ENCODE peak calls at places on chromosome 11, in nine cellular contexts. One of them, this sample, is unnamed.

GRCh38 chr11:129451524-129451923 is 75.9 kb downstream of the BARX2 start:
- DNase-seq in cardiac fibroblast: no peak
- DNase-seq in OCI-LY7: no peak
- DNase-seq in epithelial cell of esophagus: peak
- DNase-seq in gastrocnemius medialis: no peak
- DNase-seq in CD8-positive, alpha-beta memory T cell: no peak
- DNase-seq in heart right ventricle: no peak
- DNase-seq in suprapubic skin: no peak
- DNase-seq in aorta: no peak
- DNase-seq in this sample: no peak

GRCh38 chr11:22177186-22177585 is 15.7 kb upstream of the ANO5 start:
- DNase-seq in gastrocnemius medialis: no peak
- DNase-seq in cardiac fibroblast: no peak
- DNase-seq in CD8-positive, alpha-beta memory T cell: no peak
- DNase-seq in aorta: no peak
- DNase-seq in heart right ventricle: no peak
- DNase-seq in epithelial cell of esophagus: no peak
- DNase-seq in suprapubic skin: no peak
- DNase-seq in OCI-LY7: no peak
- DNase-seq in this sample: no peak

GRCh38 chr11:98183034-98183433 is 837.7 kb upstream of the CNTN5 start:
- DNase-seq in aorta: no peak
- DNase-seq in epithelial cell of esophagus: no peak
- DNase-seq in suprapubic skin: no peak
- DNase-seq in OCI-LY7: no peak
- DNase-seq in heart right ventricle: no peak
- DNase-seq in CD8-positive, alpha-beta memory T cell: no peak
- DNase-seq in cardiac fibroblast: no peak
- DNase-seq in gastrocnemius medialis: no peak
- DNase-seq in this sample: no peak

GRCh38 chr11:128953151-128953550 is 10.5 kb upstream of the TP53AIP1 start:
- DNase-seq in gastrocnemius medialis: no peak
- DNase-seq in aorta: no peak
- DNase-seq in suprapubic skin: no peak
- DNase-seq in cardiac fibroblast: no peak
- DNase-seq in OCI-LY7: no peak
- DNase-seq in heart right ventricle: no peak
- DNase-seq in epithelial cell of esophagus: no peak
- DNase-seq in CD8-positive, alpha-beta memory T cell: no peak
- DNase-seq in this sample: no peak

GRCh38 chr11:12818333-12819015 is 144.3 kb downstream of the TEAD1 start:
- DNase-seq in epithelial cell of esophagus: peak
- DNase-seq in cardiac fibroblast: peak
- DNase-seq in suprapubic skin: no peak
- DNase-seq in aorta: no peak
- DNase-seq in gastrocnemius medialis: no peak
- DNase-seq in heart right ventricle: peak
- DNase-seq in CD8-positive, alpha-beta memory T cell: no peak
- DNase-seq in OCI-LY7: no peak
- DNase-seq in this sample: no peak

GRCh38 chr11:61635304-61635703 is 44.9 kb upstream of the DAGLA start:
- DNase-seq in cardiac fibroblast: no peak
- DNase-seq in CD8-positive, alpha-beta memory T cell: no peak
- DNase-seq in heart right ventricle: no peak
- DNase-seq in OCI-LY7: no peak
- DNase-seq in gastrocnemius medialis: no peak
- DNase-seq in epithelial cell of esophagus: no peak
- DNase-seq in suprapubic skin: no peak
- DNase-seq in aorta: no peak
- DNase-seq in this sample: no peak

GRCh38 chr11:60303661-60304060 is 23.2 kb downstream of the MS4A4A start:
- DNase-seq in epithelial cell of esophagus: no peak
- DNase-seq in heart right ventricle: no peak
- DNase-seq in CD8-positive, alpha-beta memory T cell: no peak
- DNase-seq in aorta: no peak
- DNase-seq in OCI-LY7: no peak
- DNase-seq in cardiac fibroblast: no peak
- DNase-seq in gastrocnemius medialis: no peak
- DNase-seq in suprapubic skin: no peak
- DNase-seq in this sample: no peak

GRCh38 chr11:111532365-111532709 is 8.2 kb upstream of the LAYN start:
- DNase-seq in gastrocnemius medialis: no peak
- DNase-seq in CD8-positive, alpha-beta memory T cell: no peak
- DNase-seq in heart right ventricle: no peak
- DNase-seq in aorta: no peak
- DNase-seq in epithelial cell of esophagus: peak
- DNase-seq in suprapubic skin: no peak
- DNase-seq in OCI-LY7: no peak
- DNase-seq in cardiac fibroblast: no peak
- DNase-seq in this sample: no peak

GRCh38 chr11:12542186-12542935 is 131.9 kb upstream of the TEAD1 start:
- DNase-seq in epithelial cell of esophagus: peak
- DNase-seq in gastrocnemius medialis: no peak
- DNase-seq in OCI-LY7: no peak
- DNase-seq in cardiac fibroblast: no peak
- DNase-seq in CD8-positive, alpha-beta memory T cell: no peak
- DNase-seq in heart right ventricle: no peak
- DNase-seq in suprapubic skin: no peak
- DNase-seq in aorta: no peak
- DNase-seq in this sample: no peak

GRCh38 chr11:110200241-110200640 is 96.2 kb downstream of the RDX start:
- DNase-seq in gastrocnemius medialis: no peak
- DNase-seq in CD8-positive, alpha-beta memory T cell: no peak
- DNase-seq in epithelial cell of esophagus: peak
- DNase-seq in heart right ventricle: no peak
- DNase-seq in cardiac fibroblast: peak
- DNase-seq in suprapubic skin: no peak
- DNase-seq in aorta: no peak
- DNase-seq in OCI-LY7: no peak
- DNase-seq in this sample: no peak

GRCh38 chr11:114762437-114762836 is 84.1 kb downstream of the NXPE2 start:
- DNase-seq in OCI-LY7: peak
- DNase-seq in gastrocnemius medialis: peak
- DNase-seq in heart right ventricle: peak
- DNase-seq in CD8-positive, alpha-beta memory T cell: no peak
- DNase-seq in cardiac fibroblast: peak
- DNase-seq in epithelial cell of esophagus: peak
- DNase-seq in suprapubic skin: no peak
- DNase-seq in aorta: peak
- DNase-seq in this sample: peak

GRCh38 chr11:40403321-40403720 is 1056.1 kb downstream of the LRRC4C start:
- DNase-seq in aorta: no peak
- DNase-seq in epithelial cell of esophagus: peak
- DNase-seq in heart right ventricle: no peak
- DNase-seq in suprapubic skin: no peak
- DNase-seq in gastrocnemius medialis: no peak
- DNase-seq in cardiac fibroblast: no peak
- DNase-seq in CD8-positive, alpha-beta memory T cell: no peak
- DNase-seq in OCI-LY7: no peak
- DNase-seq in this sample: no peak

GRCh38 chr11:19907008-19907579 is 194.5 kb downstream of the NAV2 start:
- DNase-seq in suprapubic skin: no peak
- DNase-seq in heart right ventricle: no peak
- DNase-seq in aorta: no peak
- DNase-seq in CD8-positive, alpha-beta memory T cell: no peak
- DNase-seq in gastrocnemius medialis: no peak
- DNase-seq in OCI-LY7: no peak
- DNase-seq in cardiac fibroblast: no peak
- DNase-seq in epithelial cell of esophagus: no peak
- DNase-seq in this sample: no peak

GRCh38 chr11:88414981-88415391 is 77.5 kb upstream of the CTSC start:
- DNase-seq in suprapubic skin: no peak
- DNase-seq in aorta: no peak
- DNase-seq in OCI-LY7: no peak
- DNase-seq in epithelial cell of esophagus: peak
- DNase-seq in heart right ventricle: no peak
- DNase-seq in cardiac fibroblast: peak
- DNase-seq in CD8-positive, alpha-beta memory T cell: no peak
- DNase-seq in gastrocnemius medialis: no peak
- DNase-seq in this sample: no peak

GRCh38 chr11:8206251-8207079 is 37.6 kb upstream of the RIC3 start:
- DNase-seq in heart right ventricle: peak
- DNase-seq in OCI-LY7: no peak
- DNase-seq in CD8-positive, alpha-beta memory T cell: no peak
- DNase-seq in suprapubic skin: no peak
- DNase-seq in cardiac fibroblast: no peak
- DNase-seq in epithelial cell of esophagus: no peak
- DNase-seq in gastrocnemius medialis: no peak
- DNase-seq in aorta: no peak
- DNase-seq in this sample: no peak

GRCh38 chr11:120123946-120124345 is 14.0 kb downstream of the TRIM29 start:
- DNase-seq in heart right ventricle: no peak
- DNase-seq in OCI-LY7: no peak
- DNase-seq in aorta: no peak
- DNase-seq in cardiac fibroblast: no peak
- DNase-seq in suprapubic skin: peak
- DNase-seq in gastrocnemius medialis: no peak
- DNase-seq in epithelial cell of esophagus: peak
- DNase-seq in CD8-positive, alpha-beta memory T cell: no peak
- DNase-seq in this sample: no peak

GRCh38 chr11:61509058-61510029 is 795 bp downstream of the LRRC10B start:
- DNase-seq in cardiac fibroblast: peak
- DNase-seq in OCI-LY7: no peak
- DNase-seq in CD8-positive, alpha-beta memory T cell: no peak
- DNase-seq in epithelial cell of esophagus: peak
- DNase-seq in gastrocnemius medialis: peak
- DNase-seq in aorta: peak
- DNase-seq in heart right ventricle: peak
- DNase-seq in suprapubic skin: no peak
- DNase-seq in this sample: no peak

GRCh38 chr11:58285483-58286040 is 17.5 kb upstream of the OR10W1 start:
- DNase-seq in suprapubic skin: peak
- DNase-seq in cardiac fibroblast: no peak
- DNase-seq in epithelial cell of esophagus: no peak
- DNase-seq in gastrocnemius medialis: no peak
- DNase-seq in OCI-LY7: peak
- DNase-seq in aorta: no peak
- DNase-seq in CD8-positive, alpha-beta memory T cell: no peak
- DNase-seq in heart right ventricle: no peak
- DNase-seq in this sample: no peak

GRCh38 chr11:64060263-64060860 is 24.6 kb downstream of the FLRT1 start:
- DNase-seq in CD8-positive, alpha-beta memory T cell: no peak
- DNase-seq in gastrocnemius medialis: no peak
- DNase-seq in OCI-LY7: no peak
- DNase-seq in suprapubic skin: no peak
- DNase-seq in epithelial cell of esophagus: no peak
- DNase-seq in cardiac fibroblast: no peak
- DNase-seq in heart right ventricle: no peak
- DNase-seq in aorta: no peak
- DNase-seq in this sample: no peak
- H3K4me3 ChIP-seq in CD8-positive, alpha-beta memory T cell: peak
- H3K4me3 ChIP-seq in gastrocnemius medialis: no peak
- H3K4me3 ChIP-seq in OCI-LY7: peak
- H3K4me3 ChIP-seq in suprapubic skin: peak
- H3K4me3 ChIP-seq in epithelial cell of esophagus: no peak
- H3K4me3 ChIP-seq in cardiac fibroblast: peak
- H3K4me3 ChIP-seq in heart right ventricle: peak
- H3K4me3 ChIP-seq in aorta: no peak
- H3K4me3 ChIP-seq in this sample: peak

DNA sequence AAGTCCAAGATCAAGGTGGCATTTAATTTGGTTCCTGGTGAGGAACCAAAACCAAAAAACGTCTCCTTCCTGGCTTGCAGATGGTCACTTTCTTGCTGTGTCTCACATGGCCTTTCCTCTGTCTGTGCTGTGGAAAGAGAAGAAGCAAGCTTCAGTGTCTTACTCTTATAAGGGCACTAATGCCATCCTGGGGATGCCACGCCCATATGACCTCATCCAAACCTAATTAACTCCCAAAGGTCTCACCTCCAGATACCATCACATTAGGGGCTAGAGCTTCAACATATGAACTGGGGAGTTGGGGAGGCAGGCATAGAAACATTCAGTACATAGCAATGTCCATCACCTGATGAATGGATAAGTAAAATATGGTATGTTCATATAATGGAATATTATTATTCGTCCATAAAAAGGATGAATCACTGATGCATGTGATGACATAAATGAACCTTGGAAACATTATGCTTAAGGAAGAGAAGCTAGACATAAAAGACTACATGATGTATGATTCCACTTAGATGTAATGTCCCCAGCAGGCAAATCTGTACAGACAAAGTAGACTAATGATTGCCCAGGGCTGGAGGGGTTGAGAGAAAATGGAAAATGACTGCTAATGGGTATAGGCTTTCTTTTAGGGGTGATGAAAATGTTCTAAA is 78.6 kb upstream of the B3GNT6 start:
- DNase-seq in OCI-LY7: no peak
- DNase-seq in cardiac fibroblast: no peak
- DNase-seq in aorta: no peak
- DNase-seq in gastrocnemius medialis: no peak
- DNase-seq in heart right ventricle: no peak
- DNase-seq in suprapubic skin: no peak
- DNase-seq in CD8-positive, alpha-beta memory T cell: no peak
- DNase-seq in epithelial cell of esophagus: peak
- DNase-seq in this sample: no peak
- H3K4me3 ChIP-seq in OCI-LY7: no peak
- H3K4me3 ChIP-seq in cardiac fibroblast: no peak
- H3K4me3 ChIP-seq in aorta: no peak
- H3K4me3 ChIP-seq in gastrocnemius medialis: no peak
- H3K4me3 ChIP-seq in heart right ventricle: no peak
- H3K4me3 ChIP-seq in suprapubic skin: no peak
- H3K4me3 ChIP-seq in CD8-positive, alpha-beta memory T cell: no peak
- H3K4me3 ChIP-seq in epithelial cell of esophagus: no peak
- H3K4me3 ChIP-seq in this sample: no peak

DNA sequence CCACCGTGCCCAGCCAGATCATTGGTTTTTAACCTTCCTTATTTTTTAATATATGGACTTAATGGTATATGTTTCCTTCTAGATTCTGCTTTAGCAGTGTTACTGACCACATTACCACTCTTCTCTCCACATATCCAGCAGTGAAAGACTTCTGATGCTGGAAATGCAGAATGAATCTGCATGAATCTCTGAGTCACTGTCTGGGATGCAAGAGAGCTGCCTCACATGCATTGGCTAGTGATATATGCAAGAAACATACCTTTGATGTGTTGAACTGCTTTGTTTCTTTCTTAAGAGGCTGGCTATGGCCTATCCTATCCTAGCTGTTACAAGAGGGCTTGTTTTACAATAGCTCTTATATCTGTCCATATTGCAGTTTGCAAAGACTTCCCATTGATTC is 16.6 kb upstream of the AMPD3 start:
- DNase-seq in CD8-positive, alpha-beta memory T cell: no peak
- DNase-seq in aorta: no peak
- DNase-seq in heart right ventricle: no peak
- DNase-seq in suprapubic skin: no peak
- DNase-seq in cardiac fibroblast: peak
- DNase-seq in OCI-LY7: no peak
- DNase-seq in epithelial cell of esophagus: peak
- DNase-seq in gastrocnemius medialis: no peak
- DNase-seq in this sample: no peak
- H3K4me3 ChIP-seq in CD8-positive, alpha-beta memory T cell: no peak
- H3K4me3 ChIP-seq in aorta: no peak
- H3K4me3 ChIP-seq in heart right ventricle: no peak
- H3K4me3 ChIP-seq in suprapubic skin: no peak
- H3K4me3 ChIP-seq in cardiac fibroblast: no peak
- H3K4me3 ChIP-seq in OCI-LY7: no peak
- H3K4me3 ChIP-seq in epithelial cell of esophagus: no peak
- H3K4me3 ChIP-seq in gastrocnemius medialis: no peak
- H3K4me3 ChIP-seq in this sample: no peak

GRCh38 chr11:77073328-77074001 is 6.7 kb downstream of the CAPN5 start:
- DNase-seq in aorta: peak
- DNase-seq in gastrocnemius medialis: peak
- DNase-seq in cardiac fibroblast: peak
- DNase-seq in OCI-LY7: no peak
- DNase-seq in suprapubic skin: peak
- DNase-seq in CD8-positive, alpha-beta memory T cell: no peak
- DNase-seq in heart right ventricle: peak
- DNase-seq in epithelial cell of esophagus: peak
- DNase-seq in this sample: peak
- H3K4me3 ChIP-seq in aorta: no peak
- H3K4me3 ChIP-seq in gastrocnemius medialis: no peak
- H3K4me3 ChIP-seq in cardiac fibroblast: no peak
- H3K4me3 ChIP-seq in OCI-LY7: no peak
- H3K4me3 ChIP-seq in suprapubic skin: no peak
- H3K4me3 ChIP-seq in CD8-positive, alpha-beta memory T cell: no peak
- H3K4me3 ChIP-seq in heart right ventricle: no peak
- H3K4me3 ChIP-seq in epithelial cell of esophagus: no peak
- H3K4me3 ChIP-seq in this sample: no peak

This sample was measured in tibial artery.